ENCODE peak calls at places on chromosomes 4 and X, in eight cellular contexts. One of them, this sample, is unnamed.

GRCh38 chrX:129793604-129794191 is 13.9 kb downstream of the SASH3 start:
- DNase-seq in RWPE1: no peak
- DNase-seq in heart right ventricle: no peak
- DNase-seq in BE2C: no peak
- DNase-seq in GM12865: no peak
- DNase-seq in colonic mucosa: no peak
- DNase-seq in type B pancreatic cell: no peak
- DNase-seq in AG09319: no peak
- DNase-seq in this sample: no peak

GRCh38 chr4:112058433-112058832 is 86.8 kb upstream of the FAM241A start:
- DNase-seq in RWPE1: no peak
- DNase-seq in heart right ventricle: no peak
- DNase-seq in BE2C: no peak
- DNase-seq in GM12865: no peak
- DNase-seq in colonic mucosa: no peak
- DNase-seq in type B pancreatic cell: no peak
- DNase-seq in AG09319: no peak
- DNase-seq in this sample: no peak

GRCh38 chr4:140187316-140187695 is 33.3 kb upstream of the MAML3 start:
- DNase-seq in RWPE1: no peak
- DNase-seq in heart right ventricle: no peak
- DNase-seq in BE2C: no peak
- DNase-seq in GM12865: no peak
- DNase-seq in colonic mucosa: no peak
- DNase-seq in type B pancreatic cell: no peak
- DNase-seq in AG09319: no peak
- DNase-seq in this sample: no peak

GRCh38 chrX:150084474-150085229 is 146.4 kb upstream of the EOLA2 start:
- DNase-seq in RWPE1: no peak
- DNase-seq in heart right ventricle: no peak
- DNase-seq in BE2C: no peak
- DNase-seq in GM12865: no peak
- DNase-seq in colonic mucosa: no peak
- DNase-seq in type B pancreatic cell: no peak
- DNase-seq in AG09319: peak; percentile 10
- DNase-seq in this sample: no peak

GRCh38 chr4:188178276-188178675 is 39.0 kb downstream of the TRIML1 start:
- DNase-seq in RWPE1: peak; percentile 78
- DNase-seq in heart right ventricle: no peak
- DNase-seq in BE2C: no peak
- DNase-seq in GM12865: no peak
- DNase-seq in colonic mucosa: no peak
- DNase-seq in type B pancreatic cell: no peak
- DNase-seq in AG09319: peak; percentile 5
- DNase-seq in this sample: no peak

GRCh38 chrX:45710081-45710801 is 509.6 kb upstream of the DIPK2B start:
- DNase-seq in RWPE1: peak; percentile 71
- DNase-seq in heart right ventricle: no peak
- DNase-seq in BE2C: no peak
- DNase-seq in GM12865: peak; percentile 81
- DNase-seq in colonic mucosa: no peak
- DNase-seq in type B pancreatic cell: no peak
- DNase-seq in AG09319: peak; percentile 66
- DNase-seq in this sample: peak; percentile 17

GRCh38 chrX:11530621-11531020 is 135.1 kb downstream of the ARHGAP6 start:
- DNase-seq in RWPE1: no peak
- DNase-seq in heart right ventricle: no peak
- DNase-seq in BE2C: no peak
- DNase-seq in GM12865: no peak
- DNase-seq in colonic mucosa: no peak
- DNase-seq in type B pancreatic cell: no peak
- DNase-seq in AG09319: no peak
- DNase-seq in this sample: no peak

GRCh38 chr4:31194823-31195222 is 474.7 kb downstream of the PCDH7 start:
- DNase-seq in RWPE1: no peak
- DNase-seq in heart right ventricle: no peak
- DNase-seq in BE2C: no peak
- DNase-seq in GM12865: no peak
- DNase-seq in colonic mucosa: no peak
- DNase-seq in type B pancreatic cell: no peak
- DNase-seq in AG09319: no peak
- DNase-seq in this sample: no peak

GRCh38 chrX:138865093-138865649 is 153.7 kb upstream of the FGF13 start:
- DNase-seq in RWPE1: no peak
- DNase-seq in heart right ventricle: no peak
- DNase-seq in BE2C: no peak
- DNase-seq in GM12865: no peak
- DNase-seq in colonic mucosa: no peak
- DNase-seq in type B pancreatic cell: no peak
- DNase-seq in AG09319: no peak
- DNase-seq in this sample: no peak

GRCh38 chrX:17859609-17860178 is 1.4 kb downstream of the RAI2 start:
- DNase-seq in RWPE1: no peak
- DNase-seq in heart right ventricle: no peak
- DNase-seq in BE2C: no peak
- DNase-seq in GM12865: no peak
- DNase-seq in colonic mucosa: no peak
- DNase-seq in type B pancreatic cell: no peak
- DNase-seq in AG09319: no peak
- DNase-seq in this sample: no peak

GRCh38 chr4:39713691-39714090 is 15.8 kb downstream of the UBE2K start:
- DNase-seq in RWPE1: no peak
- DNase-seq in heart right ventricle: no peak
- DNase-seq in BE2C: no peak
- DNase-seq in GM12865: peak; percentile 61
- DNase-seq in colonic mucosa: no peak
- DNase-seq in type B pancreatic cell: no peak
- DNase-seq in AG09319: peak; percentile 38
- DNase-seq in this sample: no peak

GRCh38 chrX:103716967-103717366 is 6.3 kb downstream of the TMEM31 start:
- DNase-seq in RWPE1: peak; percentile 28
- DNase-seq in heart right ventricle: no peak
- DNase-seq in BE2C: no peak
- DNase-seq in GM12865: no peak
- DNase-seq in colonic mucosa: peak; percentile 25
- DNase-seq in type B pancreatic cell: no peak
- DNase-seq in AG09319: peak; percentile 63
- DNase-seq in this sample: no peak

GRCh38 chr4:123397276-123398150 is 918 bp downstream of the SPRY1 start:
- DNase-seq in RWPE1: no peak
- DNase-seq in heart right ventricle: peak; percentile 36
- DNase-seq in BE2C: peak; percentile 40
- DNase-seq in GM12865: peak; percentile 47
- DNase-seq in colonic mucosa: peak; percentile 75
- DNase-seq in type B pancreatic cell: peak; percentile 71
- DNase-seq in AG09319: no peak
- DNase-seq in this sample: peak; percentile 40

GRCh38 chr4:102627831-102628523 is 126.8 kb downstream of the NFKB1 start:
- DNase-seq in RWPE1: peak; percentile 92
- DNase-seq in heart right ventricle: no peak
- DNase-seq in BE2C: no peak
- DNase-seq in GM12865: no peak
- DNase-seq in colonic mucosa: no peak
- DNase-seq in type B pancreatic cell: no peak
- DNase-seq in AG09319: no peak
- DNase-seq in this sample: peak; percentile 11

GRCh38 chrX:136067097-136067496 is 80.2 kb upstream of the FHL1 start:
- DNase-seq in RWPE1: no peak
- DNase-seq in heart right ventricle: no peak
- DNase-seq in BE2C: no peak
- DNase-seq in GM12865: no peak
- DNase-seq in colonic mucosa: no peak
- DNase-seq in type B pancreatic cell: no peak
- DNase-seq in AG09319: no peak
- DNase-seq in this sample: no peak

GRCh38 chr4:152476796-152477195 is 59.1 kb downstream of the FBXW7 start:
- DNase-seq in RWPE1: no peak
- DNase-seq in heart right ventricle: no peak
- DNase-seq in BE2C: no peak
- DNase-seq in GM12865: no peak
- DNase-seq in colonic mucosa: no peak
- DNase-seq in type B pancreatic cell: no peak
- DNase-seq in AG09319: no peak
- DNase-seq in this sample: no peak

GRCh38 chrX:47936224-47936939 is 67.4 kb downstream of the ZNF182 start:
- DNase-seq in RWPE1: no peak
- DNase-seq in heart right ventricle: no peak
- DNase-seq in BE2C: peak; percentile 16
- DNase-seq in GM12865: no peak
- DNase-seq in colonic mucosa: no peak
- DNase-seq in type B pancreatic cell: no peak
- DNase-seq in AG09319: no peak
- DNase-seq in this sample: peak; percentile 6

GRCh38 chr4:48108309-48109073 is 25.6 kb downstream of the TXK start:
- DNase-seq in RWPE1: no peak
- DNase-seq in heart right ventricle: no peak
- DNase-seq in BE2C: no peak
- DNase-seq in GM12865: no peak
- DNase-seq in colonic mucosa: no peak
- DNase-seq in type B pancreatic cell: no peak
- DNase-seq in AG09319: no peak
- DNase-seq in this sample: no peak

GRCh38 chr4:119478446-119479179 is 150.0 kb downstream of the PDE5A start:
- DNase-seq in RWPE1: no peak
- DNase-seq in heart right ventricle: no peak
- DNase-seq in BE2C: no peak
- DNase-seq in GM12865: no peak
- DNase-seq in colonic mucosa: peak; percentile 28
- DNase-seq in type B pancreatic cell: no peak
- DNase-seq in AG09319: no peak
- DNase-seq in this sample: no peak

GRCh38 chrX:22974616-22975015 is 25.1 kb upstream of the DDX53 start:
- DNase-seq in RWPE1: no peak
- DNase-seq in heart right ventricle: no peak
- DNase-seq in BE2C: no peak
- DNase-seq in GM12865: no peak
- DNase-seq in colonic mucosa: no peak
- DNase-seq in type B pancreatic cell: no peak
- DNase-seq in AG09319: no peak
- DNase-seq in this sample: no peak

GRCh38 chr4:36024901-36025610 is 219.3 kb downstream of the ARAP2 start:
- DNase-seq in RWPE1: peak; percentile 49
- DNase-seq in heart right ventricle: no peak
- DNase-seq in BE2C: no peak
- DNase-seq in GM12865: no peak
- DNase-seq in colonic mucosa: no peak
- DNase-seq in type B pancreatic cell: no peak
- DNase-seq in AG09319: no peak
- DNase-seq in this sample: no peak

GRCh38 chr4:8493484-8493883 is 52.9 kb downstream of the TRMT44 start:
- DNase-seq in RWPE1: no peak
- DNase-seq in heart right ventricle: no peak
- DNase-seq in BE2C: no peak
- DNase-seq in GM12865: no peak
- DNase-seq in colonic mucosa: no peak
- DNase-seq in type B pancreatic cell: no peak
- DNase-seq in AG09319: no peak
- DNase-seq in this sample: no peak

GRCh38 chr4:186500721-186501304 is 54.6 kb downstream of the MTNR1A start:
- DNase-seq in RWPE1: peak; percentile 46
- DNase-seq in heart right ventricle: no peak
- DNase-seq in BE2C: no peak
- DNase-seq in GM12865: no peak
- DNase-seq in colonic mucosa: peak; percentile 25
- DNase-seq in type B pancreatic cell: no peak
- DNase-seq in AG09319: no peak
- DNase-seq in this sample: no peak

GRCh38 chr4:151717909-151718613 is 42.7 kb downstream of the GATB start:
- DNase-seq in RWPE1: no peak
- DNase-seq in heart right ventricle: no peak
- DNase-seq in BE2C: no peak
- DNase-seq in GM12865: no peak
- DNase-seq in colonic mucosa: no peak
- DNase-seq in type B pancreatic cell: no peak
- DNase-seq in AG09319: no peak
- DNase-seq in this sample: peak; percentile 34

GRCh38 chr4:8637456-8637984 is 45.0 kb downstream of the CPZ start:
- DNase-seq in RWPE1: no peak
- DNase-seq in heart right ventricle: no peak
- DNase-seq in BE2C: peak; percentile 5
- DNase-seq in GM12865: no peak
- DNase-seq in colonic mucosa: no peak
- DNase-seq in type B pancreatic cell: no peak
- DNase-seq in AG09319: no peak
- DNase-seq in this sample: no peak

GRCh38 chrX:18931972-18932371 is 51.9 kb downstream of the PHKA2 start:
- DNase-seq in RWPE1: peak; percentile 7
- DNase-seq in heart right ventricle: peak; percentile 13
- DNase-seq in BE2C: peak; percentile 45
- DNase-seq in GM12865: peak; percentile 17
- DNase-seq in colonic mucosa: peak; percentile 20
- DNase-seq in type B pancreatic cell: no peak
- DNase-seq in AG09319: no peak
- DNase-seq in this sample: no peak
- TF ChIP-seq CTCF in RWPE1: no peak
- TF ChIP-seq CTCF in heart right ventricle: peak; percentile 41
- TF ChIP-seq CTCF in BE2C: peak; percentile 58
- TF ChIP-seq CTCF in GM12865: peak; percentile 11
- TF ChIP-seq CTCF in colonic mucosa: no peak
- TF ChIP-seq CTCF in type B pancreatic cell: peak; percentile 66
- TF ChIP-seq CTCF in AG09319: peak; percentile 34
- TF ChIP-seq CTCF in this sample: peak; percentile 19

GRCh38 chr4:17576932-17577659 is at the start of gene LAP3:
- DNase-seq in RWPE1: peak; percentile 89
- DNase-seq in heart right ventricle: peak; percentile 98
- DNase-seq in BE2C: peak; percentile 97
- DNase-seq in GM12865: peak; percentile 99
- DNase-seq in colonic mucosa: peak; percentile 100
- DNase-seq in type B pancreatic cell: peak; percentile 98
- DNase-seq in AG09319: peak; percentile 88
- DNase-seq in this sample: peak; percentile 95
- TF ChIP-seq CTCF in RWPE1: no peak
- TF ChIP-seq CTCF in heart right ventricle: no peak
- TF ChIP-seq CTCF in BE2C: no peak
- TF ChIP-seq CTCF in GM12865: no peak
- TF ChIP-seq CTCF in colonic mucosa: no peak
- TF ChIP-seq CTCF in type B pancreatic cell: no peak
- TF ChIP-seq CTCF in AG09319: no peak
- TF ChIP-seq CTCF in this sample: no peak

GRCh38 chr4:89949782-89950387 is 55.2 kb downstream of the MMRN1 start:
- DNase-seq in RWPE1: peak; percentile 20
- DNase-seq in heart right ventricle: no peak
- DNase-seq in BE2C: no peak
- DNase-seq in GM12865: no peak
- DNase-seq in colonic mucosa: no peak
- DNase-seq in type B pancreatic cell: no peak
- DNase-seq in AG09319: no peak
- DNase-seq in this sample: peak; percentile 4
- TF ChIP-seq CTCF in RWPE1: peak; percentile 32
- TF ChIP-seq CTCF in heart right ventricle: peak; percentile 22
- TF ChIP-seq CTCF in BE2C: peak; percentile 61
- TF ChIP-seq CTCF in GM12865: peak; percentile 26
- TF ChIP-seq CTCF in colonic mucosa: no peak
- TF ChIP-seq CTCF in type B pancreatic cell: peak; percentile 49
- TF ChIP-seq CTCF in AG09319: peak; percentile 2
- TF ChIP-seq CTCF in this sample: no peak

DNA sequence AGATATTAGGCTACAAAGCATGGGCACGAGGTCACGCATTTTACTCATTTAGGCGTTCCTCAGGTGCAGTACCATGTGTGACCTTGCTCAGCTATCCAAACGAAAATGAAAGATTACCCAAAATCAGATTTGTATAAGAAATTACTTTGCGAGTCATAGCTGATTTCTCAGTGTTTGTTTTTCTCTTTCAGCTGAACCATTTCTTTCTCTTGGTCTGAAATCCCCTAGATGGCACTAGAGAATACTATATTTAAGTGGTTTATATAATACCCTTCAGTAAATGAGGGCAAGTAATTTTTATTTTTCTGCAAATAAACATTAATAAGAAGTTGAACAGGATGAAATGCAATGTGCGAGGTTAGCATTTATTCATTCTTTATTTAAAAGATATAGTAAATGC is 496.6 kb downstream of the STIM2 start:
- DNase-seq in RWPE1: peak; percentile 10
- DNase-seq in heart right ventricle: no peak
- DNase-seq in BE2C: no peak
- DNase-seq in GM12865: no peak
- DNase-seq in colonic mucosa: no peak
- DNase-seq in type B pancreatic cell: no peak
- DNase-seq in AG09319: no peak
- DNase-seq in this sample: no peak
- TF ChIP-seq CTCF in RWPE1: no peak
- TF ChIP-seq CTCF in heart right ventricle: no peak
- TF ChIP-seq CTCF in BE2C: peak; percentile 5
- TF ChIP-seq CTCF in GM12865: no peak
- TF ChIP-seq CTCF in colonic mucosa: no peak
- TF ChIP-seq CTCF in type B pancreatic cell: peak; percentile 64
- TF ChIP-seq CTCF in AG09319: peak; percentile 35
- TF ChIP-seq CTCF in this sample: no peak

This sample was measured in GM20000.